ENCODE peak calls at places on chromosome 1, in ten cellular contexts. One of them, this sample, is unnamed.

GRCh38 chr1:160711528-160712311 is at the start of gene CD48:
- DNase-seq in IMR-90: no peak
- DNase-seq in iPS DF 6.9: no peak
- DNase-seq in cardiac muscle cell: no peak
- DNase-seq in neuronal stem cell: no peak
- DNase-seq in stomach: no peak
- DNase-seq in mesenchymal stem cell: no peak
- DNase-seq in CD4-positive, alpha-beta memory T cell: peak
- DNase-seq in thyroid gland: no peak
- DNase-seq in fibroblast of lung: no peak
- DNase-seq in this sample: no peak

GRCh38 chr1:57590978-57591377 is 167.1 kb upstream of the DAB1 start:
- DNase-seq in iPS DF 6.9: no peak
- DNase-seq in neuronal stem cell: no peak
- DNase-seq in cardiac muscle cell: no peak
- DNase-seq in IMR-90: no peak
- DNase-seq in thyroid gland: no peak
- DNase-seq in stomach: no peak
- DNase-seq in fibroblast of lung: no peak
- DNase-seq in CD4-positive, alpha-beta memory T cell: no peak
- DNase-seq in mesenchymal stem cell: no peak
- DNase-seq in this sample: no peak

GRCh38 chr1:77514871-77515776 is 167.3 kb downstream of the ZZZ3 start:
- DNase-seq in mesenchymal stem cell: peak
- DNase-seq in IMR-90: peak
- DNase-seq in fibroblast of lung: peak
- DNase-seq in iPS DF 6.9: peak
- DNase-seq in CD4-positive, alpha-beta memory T cell: no peak
- DNase-seq in thyroid gland: no peak
- DNase-seq in stomach: no peak
- DNase-seq in neuronal stem cell: no peak
- DNase-seq in cardiac muscle cell: peak
- DNase-seq in this sample: peak

GRCh38 chr1:57474097-57474750 is 50.4 kb upstream of the DAB1 start:
- DNase-seq in stomach: no peak
- DNase-seq in thyroid gland: no peak
- DNase-seq in cardiac muscle cell: peak
- DNase-seq in CD4-positive, alpha-beta memory T cell: no peak
- DNase-seq in fibroblast of lung: peak
- DNase-seq in IMR-90: peak
- DNase-seq in iPS DF 6.9: no peak
- DNase-seq in neuronal stem cell: no peak
- DNase-seq in mesenchymal stem cell: peak
- DNase-seq in this sample: no peak

GRCh38 chr1:60960846-60961542 is 121.4 kb upstream of the NFIA start:
- DNase-seq in fibroblast of lung: no peak
- DNase-seq in IMR-90: no peak
- DNase-seq in iPS DF 6.9: no peak
- DNase-seq in mesenchymal stem cell: no peak
- DNase-seq in stomach: no peak
- DNase-seq in thyroid gland: no peak
- DNase-seq in cardiac muscle cell: peak
- DNase-seq in CD4-positive, alpha-beta memory T cell: no peak
- DNase-seq in neuronal stem cell: no peak
- DNase-seq in this sample: peak

GRCh38 chr1:84478876-84479868 is at the start of gene RPF1:
- DNase-seq in stomach: peak
- DNase-seq in thyroid gland: peak
- DNase-seq in cardiac muscle cell: peak
- DNase-seq in neuronal stem cell: peak
- DNase-seq in mesenchymal stem cell: peak
- DNase-seq in IMR-90: peak
- DNase-seq in CD4-positive, alpha-beta memory T cell: peak
- DNase-seq in fibroblast of lung: peak
- DNase-seq in iPS DF 6.9: peak
- DNase-seq in this sample: peak

GRCh38 chr1:151811181-151811580 is 6.0 kb upstream of the LINGO4 start:
- DNase-seq in thyroid gland: no peak
- DNase-seq in cardiac muscle cell: peak
- DNase-seq in fibroblast of lung: no peak
- DNase-seq in IMR-90: peak
- DNase-seq in CD4-positive, alpha-beta memory T cell: no peak
- DNase-seq in mesenchymal stem cell: no peak
- DNase-seq in iPS DF 6.9: no peak
- DNase-seq in neuronal stem cell: no peak
- DNase-seq in stomach: no peak
- DNase-seq in this sample: no peak

GRCh38 chr1:26349196-26349885 is 4.6 kb downstream of the CRYBG2 start:
- DNase-seq in iPS DF 6.9: no peak
- DNase-seq in fibroblast of lung: peak
- DNase-seq in CD4-positive, alpha-beta memory T cell: no peak
- DNase-seq in thyroid gland: no peak
- DNase-seq in cardiac muscle cell: no peak
- DNase-seq in IMR-90: peak
- DNase-seq in stomach: no peak
- DNase-seq in mesenchymal stem cell: peak
- DNase-seq in neuronal stem cell: no peak
- DNase-seq in this sample: no peak

GRCh38 chr1:226034482-226034881 is 28.0 kb upstream of the H3-3A start:
- DNase-seq in cardiac muscle cell: peak
- DNase-seq in neuronal stem cell: no peak
- DNase-seq in IMR-90: peak
- DNase-seq in thyroid gland: peak
- DNase-seq in CD4-positive, alpha-beta memory T cell: no peak
- DNase-seq in stomach: peak
- DNase-seq in fibroblast of lung: peak
- DNase-seq in iPS DF 6.9: no peak
- DNase-seq in mesenchymal stem cell: no peak
- DNase-seq in this sample: peak

GRCh38 chr1:211153932-211154331 is 20.0 kb upstream of the KCNH1 start:
- DNase-seq in IMR-90: no peak
- DNase-seq in iPS DF 6.9: no peak
- DNase-seq in thyroid gland: no peak
- DNase-seq in mesenchymal stem cell: no peak
- DNase-seq in fibroblast of lung: no peak
- DNase-seq in CD4-positive, alpha-beta memory T cell: no peak
- DNase-seq in cardiac muscle cell: no peak
- DNase-seq in neuronal stem cell: no peak
- DNase-seq in stomach: no peak
- DNase-seq in this sample: no peak

DNA sequence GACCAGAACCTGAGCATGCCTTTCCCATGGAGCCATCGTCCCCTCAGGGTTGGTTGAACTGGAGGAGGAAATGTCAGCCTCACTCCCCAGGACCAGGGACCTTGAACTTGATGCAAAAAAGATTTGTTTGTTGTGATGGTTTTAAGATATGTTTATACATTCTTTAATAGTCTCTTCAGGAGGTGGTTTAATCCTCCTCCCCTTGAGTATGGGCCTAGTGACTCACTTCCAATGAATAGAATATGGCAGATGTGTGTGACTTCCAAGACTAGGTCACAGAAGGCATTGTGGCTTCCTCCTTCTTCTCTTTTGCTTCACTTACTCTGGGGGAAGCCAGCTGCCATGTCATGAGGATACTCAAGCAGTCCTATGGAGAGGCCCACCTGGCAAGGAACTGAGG is 81.7 kb upstream of the WNT4 start:
- DNase-seq in neuronal stem cell: no peak
- DNase-seq in IMR-90: no peak
- DNase-seq in CD4-positive, alpha-beta memory T cell: no peak
- DNase-seq in stomach: no peak
- DNase-seq in cardiac muscle cell: no peak
- DNase-seq in fibroblast of lung: no peak
- DNase-seq in thyroid gland: no peak
- DNase-seq in iPS DF 6.9: no peak
- DNase-seq in mesenchymal stem cell: no peak
- DNase-seq in this sample: no peak
- H3K27ac ChIP-seq in neuronal stem cell: no peak
- H3K27ac ChIP-seq in IMR-90: no peak
- H3K27ac ChIP-seq in CD4-positive, alpha-beta memory T cell: no peak
- H3K27ac ChIP-seq in stomach: no peak
- H3K27ac ChIP-seq in cardiac muscle cell: no peak
- H3K27ac ChIP-seq in fibroblast of lung: no peak
- H3K27ac ChIP-seq in thyroid gland: no peak
- H3K27ac ChIP-seq in iPS DF 6.9: no peak
- H3K27ac ChIP-seq in mesenchymal stem cell: no peak
- H3K27ac ChIP-seq in this sample: no peak

GRCh38 chr1:171219751-171220385 is 28.4 kb upstream of the FMO1 start:
- DNase-seq in neuronal stem cell: peak
- DNase-seq in CD4-positive, alpha-beta memory T cell: no peak
- DNase-seq in cardiac muscle cell: peak
- DNase-seq in fibroblast of lung: peak
- DNase-seq in mesenchymal stem cell: peak
- DNase-seq in iPS DF 6.9: no peak
- DNase-seq in thyroid gland: no peak
- DNase-seq in IMR-90: peak
- DNase-seq in stomach: no peak
- DNase-seq in this sample: no peak
- H3K27ac ChIP-seq in neuronal stem cell: peak
- H3K27ac ChIP-seq in CD4-positive, alpha-beta memory T cell: no peak
- H3K27ac ChIP-seq in cardiac muscle cell: no peak
- H3K27ac ChIP-seq in fibroblast of lung: peak
- H3K27ac ChIP-seq in mesenchymal stem cell: peak
- H3K27ac ChIP-seq in iPS DF 6.9: peak
- H3K27ac ChIP-seq in thyroid gland: no peak
- H3K27ac ChIP-seq in IMR-90: peak
- H3K27ac ChIP-seq in stomach: peak
- H3K27ac ChIP-seq in this sample: no peak

DNA sequence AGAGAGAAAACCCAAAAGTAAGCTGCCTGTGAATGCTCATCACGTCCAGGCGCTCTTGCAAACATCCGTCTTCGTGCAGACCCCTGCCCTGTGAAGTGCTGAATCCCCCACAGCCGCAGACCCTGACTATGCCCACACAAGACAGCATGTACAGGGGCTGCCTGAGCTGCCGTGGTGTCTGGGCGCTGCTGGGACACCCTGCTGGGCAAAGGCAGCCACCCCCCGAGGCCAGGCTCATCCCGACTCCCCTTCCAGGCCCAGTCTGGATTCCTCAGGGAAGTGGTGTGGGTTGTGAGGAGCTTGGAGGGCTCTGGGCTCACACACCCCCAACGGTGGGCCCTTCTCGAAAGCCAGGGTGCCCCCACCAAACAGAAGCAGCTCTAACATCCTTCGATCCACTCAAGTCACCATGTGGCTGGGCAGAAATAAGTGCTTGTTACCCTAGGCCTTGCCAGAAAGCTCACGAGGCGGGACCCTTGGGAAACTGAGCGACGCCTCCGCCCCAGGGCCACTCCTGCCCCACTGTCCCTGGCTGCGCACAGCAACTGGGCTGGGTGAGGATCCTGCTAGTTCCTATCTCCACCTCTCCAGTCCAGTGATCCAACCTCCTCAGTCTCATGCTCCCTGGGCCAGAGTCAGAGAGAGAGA is 4.8 kb upstream of the WNT9A start:
- DNase-seq in thyroid gland: no peak
- DNase-seq in fibroblast of lung: no peak
- DNase-seq in iPS DF 6.9: no peak
- DNase-seq in IMR-90: no peak
- DNase-seq in cardiac muscle cell: no peak
- DNase-seq in mesenchymal stem cell: no peak
- DNase-seq in stomach: peak
- DNase-seq in CD4-positive, alpha-beta memory T cell: no peak
- DNase-seq in neuronal stem cell: no peak
- DNase-seq in this sample: no peak
- H3K27ac ChIP-seq in thyroid gland: no peak
- H3K27ac ChIP-seq in fibroblast of lung: no peak
- H3K27ac ChIP-seq in iPS DF 6.9: no peak
- H3K27ac ChIP-seq in IMR-90: no peak
- H3K27ac ChIP-seq in cardiac muscle cell: no peak
- H3K27ac ChIP-seq in mesenchymal stem cell: no peak
- H3K27ac ChIP-seq in stomach: no peak
- H3K27ac ChIP-seq in CD4-positive, alpha-beta memory T cell: no peak
- H3K27ac ChIP-seq in neuronal stem cell: no peak
- H3K27ac ChIP-seq in this sample: no peak

GRCh38 chr1:173852105-173852504 is 15.7 kb downstream of the GAS5 start:
- DNase-seq in CD4-positive, alpha-beta memory T cell: no peak
- DNase-seq in cardiac muscle cell: no peak
- DNase-seq in iPS DF 6.9: no peak
- DNase-seq in thyroid gland: no peak
- DNase-seq in neuronal stem cell: no peak
- DNase-seq in mesenchymal stem cell: peak
- DNase-seq in IMR-90: peak
- DNase-seq in fibroblast of lung: no peak
- DNase-seq in stomach: no peak
- DNase-seq in this sample: no peak

GRCh38 chr1:173856903-173857302 is 10.9 kb downstream of the GAS5 start:
- DNase-seq in cardiac muscle cell: peak
- DNase-seq in iPS DF 6.9: no peak
- DNase-seq in mesenchymal stem cell: peak
- DNase-seq in stomach: no peak
- DNase-seq in neuronal stem cell: no peak
- DNase-seq in fibroblast of lung: no peak
- DNase-seq in CD4-positive, alpha-beta memory T cell: no peak
- DNase-seq in thyroid gland: no peak
- DNase-seq in IMR-90: peak
- DNase-seq in this sample: peak

GRCh38 chr1:173856014-173856413 is 11.8 kb downstream of the GAS5 start:
- DNase-seq in IMR-90: no peak
- DNase-seq in mesenchymal stem cell: peak
- DNase-seq in iPS DF 6.9: no peak
- DNase-seq in thyroid gland: no peak
- DNase-seq in cardiac muscle cell: no peak
- DNase-seq in CD4-positive, alpha-beta memory T cell: no peak
- DNase-seq in fibroblast of lung: no peak
- DNase-seq in neuronal stem cell: no peak
- DNase-seq in stomach: no peak
- DNase-seq in this sample: no peak

GRCh38 chr1:173857363-173857917 is 10.3 kb downstream of the GAS5 start:
- DNase-seq in fibroblast of lung: no peak
- DNase-seq in CD4-positive, alpha-beta memory T cell: no peak
- DNase-seq in IMR-90: no peak
- DNase-seq in mesenchymal stem cell: no peak
- DNase-seq in iPS DF 6.9: no peak
- DNase-seq in cardiac muscle cell: no peak
- DNase-seq in stomach: no peak
- DNase-seq in thyroid gland: no peak
- DNase-seq in neuronal stem cell: no peak
- DNase-seq in this sample: no peak

DNA sequence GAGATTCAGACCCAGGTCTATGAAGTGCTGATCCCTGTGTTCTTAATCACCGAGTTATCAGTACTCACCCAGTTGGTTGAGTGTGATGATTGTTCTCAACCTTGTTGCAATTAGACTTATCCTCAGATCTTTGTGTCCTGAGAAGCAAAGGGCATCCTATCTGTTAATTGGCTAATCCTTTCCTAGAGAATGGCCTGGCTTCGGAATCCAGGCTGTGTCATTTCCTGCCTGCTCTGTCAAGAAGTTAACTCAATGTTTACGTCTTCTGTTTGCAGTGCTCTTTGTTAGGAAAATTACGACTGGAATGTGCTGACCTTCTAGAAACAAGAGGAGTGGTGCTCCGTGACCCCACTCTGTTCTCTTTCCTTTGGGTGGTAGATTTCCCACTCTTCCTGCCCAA is 14.7 kb downstream of the GAS5 start:
- DNase-seq in stomach: no peak
- DNase-seq in mesenchymal stem cell: peak
- DNase-seq in fibroblast of lung: peak
- DNase-seq in iPS DF 6.9: no peak
- DNase-seq in thyroid gland: no peak
- DNase-seq in cardiac muscle cell: peak
- DNase-seq in neuronal stem cell: peak
- DNase-seq in IMR-90: peak
- DNase-seq in CD4-positive, alpha-beta memory T cell: no peak
- DNase-seq in this sample: peak
- H3K27ac ChIP-seq in stomach: peak
- H3K27ac ChIP-seq in mesenchymal stem cell: peak
- H3K27ac ChIP-seq in fibroblast of lung: peak
- H3K27ac ChIP-seq in iPS DF 6.9: no peak
- H3K27ac ChIP-seq in thyroid gland: no peak
- H3K27ac ChIP-seq in cardiac muscle cell: peak
- H3K27ac ChIP-seq in neuronal stem cell: no peak
- H3K27ac ChIP-seq in IMR-90: peak
- H3K27ac ChIP-seq in CD4-positive, alpha-beta memory T cell: no peak
- H3K27ac ChIP-seq in this sample: peak